ENCODE peak calls at places on chromosomes 5 and 9, in five cellular contexts. B, C, U, R and N are unnamed samples.

GRCh38 chr9:101586651-101587050 is 8.1 kb downstream of the PPP3R2 start:
- DNase-seq in U (no peak), B (no peak), C (no peak), R (no peak), N (no peak)

GRCh38 chr5:75601567-75601966 is 9.7 kb upstream of the ANKDD1B start:
- DNase-seq in B (no peak), R (no peak), C (no peak), U (no peak), N (no peak)

GRCh38 chr5:132860742-132861141 is 5.5 kb downstream of the GDF9 start:
- DNase-seq in R (no peak), C (no peak), U (no peak), B (no peak), N (no peak)

GRCh38 chr5:1555808-1556681 is 32.3 kb upstream of the LPCAT1 start:
- DNase-seq in R (no peak), B (no peak), C (no peak), U (peak), N (no peak)

GRCh38 chr5:172502410-172502809 is 48.1 kb upstream of the SH3PXD2B start:
- DNase-seq in C (no peak), R (no peak), U (no peak), B (no peak), N (no peak)

GRCh38 chr5:135195267-135195603 is 161.2 kb upstream of the PITX1 start:
- DNase-seq in U (no peak), C (no peak), B (no peak), R (no peak), N (no peak)

GRCh38 chr5:131081371-131081770 is 83.7 kb downstream of the HINT1 start:
- DNase-seq in U (no peak), R (no peak), B (no peak), C (no peak), N (no peak)

GRCh38 chr5:160485364-160486010 is 63.8 kb downstream of the PTTG1 start:
- DNase-seq in U (no peak), R (no peak), B (no peak), C (no peak), N (no peak)

GRCh38 chr5:75616961-75617660 is 5.9 kb downstream of the ANKDD1B start:
- DNase-seq in B (no peak), U (no peak), C (no peak), R (no peak), N (no peak)

GRCh38 chr5:145531038-145531734 is 304.0 kb downstream of the PRELID2 start:
- DNase-seq in C (no peak), U (no peak), B (no peak), R (peak), N (no peak)

GRCh38 chr5:17132444-17133083 is 84.9 kb upstream of the BASP1 start:
- DNase-seq in B (no peak), C (no peak), R (peak), U (no peak), N (no peak)

GRCh38 chr5:54671111-54671531 is 153.6 kb downstream of the SNX18 start:
- DNase-seq in B (no peak), R (peak), U (no peak), C (no peak), N (no peak)

GRCh38 chr5:176771102-176771845 is 39.1 kb upstream of the UNC5A start:
- DNase-seq in C (no peak), U (no peak), B (no peak), R (no peak), N (no peak)

GRCh38 chr5:67476995-67477394 is 280.4 kb upstream of the CD180 start:
- DNase-seq in C (no peak), U (no peak), B (no peak), R (no peak), N (no peak)

GRCh38 chr5:57450991-57451876 is 31.4 kb downstream of the ACTBL2 start:
- DNase-seq in R (no peak), C (no peak), U (no peak), B (no peak), N (no peak)

GRCh38 chr5:156475182-156475830 is 148.3 kb downstream of the SGCD start:
- DNase-seq in B (no peak), U (no peak), C (no peak), R (no peak), N (no peak)

GRCh38 chr5:152532714-152533113 is 127.6 kb upstream of the NMUR2 start:
- DNase-seq in C (no peak), U (no peak), B (no peak), R (peak), N (no peak)

GRCh38 chr5:2205185-2205585 is 322.5 kb upstream of the IRX4 start:
- DNase-seq in R (no peak), U (no peak), B (no peak), C (no peak), N (no peak)

GRCh38 chr5:173459225-173459624 is 131.0 kb upstream of the STC2 start:
- DNase-seq in R (no peak), C (peak), B (no peak), U (no peak), N (no peak)

GRCh38 chr9:69637801-69638200 is 34.4 kb downstream of the APBA1 start:
- DNase-seq in R (peak), B (no peak), U (no peak), C (no peak), N (no peak)

GRCh38 chr5:67160985-67161384 is 35.6 kb downstream of the CD180 start:
- DNase-seq in U (no peak), C (no peak), R (peak), B (no peak), N (no peak)

GRCh38 chr5:78467744-78468357 is 107.4 kb downstream of the SCAMP1 start:
- DNase-seq in C (no peak), U (no peak), R (peak), B (no peak), N (no peak)

GRCh38 chr5:92560698-92561361 is 1020.2 kb downstream of the NR2F1-AS1 start:
- DNase-seq in U (no peak), R (no peak), C (no peak), B (no peak), N (no peak)

GRCh38 chr5:36300927-36301540 is 668 bp downstream of the RANBP3L start:
- DNase-seq in C (no peak), R (no peak), U (peak), B (no peak), N (no peak)

GRCh38 chr9:133139246-133140173 is 18.5 kb upstream of the RALGDS start:
- DNase-seq in R (no peak), C (no peak), U (peak), B (no peak), N (no peak)

GRCh38 chr9:27395484-27395921 is 98.6 kb upstream of the EQTN start:
- DNase-seq in C (no peak), U (no peak), R (no peak), B (no peak), N (no peak)

DNA sequence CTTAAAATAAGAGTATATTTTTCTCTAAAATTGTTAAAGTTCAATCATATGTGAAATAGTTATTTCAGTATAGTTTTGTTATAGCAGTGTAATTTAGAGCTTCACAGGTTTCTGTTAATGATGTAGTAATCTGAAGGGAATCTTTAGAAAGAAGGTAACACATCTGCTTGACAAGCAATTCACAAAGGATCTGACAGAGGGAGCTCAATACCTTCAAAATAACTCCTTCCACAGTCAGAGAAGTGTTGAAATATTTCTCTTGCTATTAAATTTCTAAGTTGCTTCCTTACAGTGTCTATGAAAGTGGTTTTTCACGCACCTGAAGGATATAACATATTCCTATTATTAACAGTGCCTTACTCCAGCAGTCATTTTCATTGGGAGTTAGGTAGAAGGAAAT is 44.9 kb downstream of the SLC25A51 start:
- DNase-seq in U (no peak), C (no peak), B (no peak), R (peak), N (no peak)
- TF ChIP-seq CTCF in U (no peak), C (no peak), B (peak), R (peak), N (no peak)

GRCh38 chr5:158899201-158899600 is 200.5 kb downstream of the EBF1 start:
- DNase-seq in R (no peak), B (no peak), U (no peak), C (no peak), N (no peak)

GRCh38 chr5:158897444-158898160 is 202.1 kb downstream of the EBF1 start:
- DNase-seq in U (no peak), C (no peak), R (no peak), B (no peak), N (no peak)

GRCh38 chr5:158898185-158899177 is 201.2 kb downstream of the EBF1 start:
- DNase-seq in B (no peak), R (no peak), U (no peak), C (no peak), N (no peak)

GRCh38 chr5:158899792-158900191 is 199.9 kb downstream of the EBF1 start:
- DNase-seq in B (peak), U (no peak), C (peak), R (no peak), N (no peak)

GRCh38 chr5:158895573-158895972 is 204.1 kb downstream of the EBF1 start:
- DNase-seq in B (no peak), U (no peak), C (no peak), R (no peak), N (no peak)
- TF ChIP-seq CTCF in B (peak), U (no peak), C (no peak), R (no peak), N (no peak)

GRCh38 chr9:113309204-113309813 is 6.1 kb upstream of the RNF183 start:
- DNase-seq in B (no peak), R (peak), U (no peak), C (no peak), N (peak)
- TF ChIP-seq CTCF in B (peak), R (peak), U (peak), C (peak), N (peak)

GRCh38 chr9:6049798-6050197 is 34.4 kb upstream of the RANBP6 start:
- DNase-seq in R (no peak), U (no peak), B (no peak), C (no peak), N (no peak)
- TF ChIP-seq CTCF in R (no peak), U (no peak), B (no peak), C (peak), N (peak)

DNA sequence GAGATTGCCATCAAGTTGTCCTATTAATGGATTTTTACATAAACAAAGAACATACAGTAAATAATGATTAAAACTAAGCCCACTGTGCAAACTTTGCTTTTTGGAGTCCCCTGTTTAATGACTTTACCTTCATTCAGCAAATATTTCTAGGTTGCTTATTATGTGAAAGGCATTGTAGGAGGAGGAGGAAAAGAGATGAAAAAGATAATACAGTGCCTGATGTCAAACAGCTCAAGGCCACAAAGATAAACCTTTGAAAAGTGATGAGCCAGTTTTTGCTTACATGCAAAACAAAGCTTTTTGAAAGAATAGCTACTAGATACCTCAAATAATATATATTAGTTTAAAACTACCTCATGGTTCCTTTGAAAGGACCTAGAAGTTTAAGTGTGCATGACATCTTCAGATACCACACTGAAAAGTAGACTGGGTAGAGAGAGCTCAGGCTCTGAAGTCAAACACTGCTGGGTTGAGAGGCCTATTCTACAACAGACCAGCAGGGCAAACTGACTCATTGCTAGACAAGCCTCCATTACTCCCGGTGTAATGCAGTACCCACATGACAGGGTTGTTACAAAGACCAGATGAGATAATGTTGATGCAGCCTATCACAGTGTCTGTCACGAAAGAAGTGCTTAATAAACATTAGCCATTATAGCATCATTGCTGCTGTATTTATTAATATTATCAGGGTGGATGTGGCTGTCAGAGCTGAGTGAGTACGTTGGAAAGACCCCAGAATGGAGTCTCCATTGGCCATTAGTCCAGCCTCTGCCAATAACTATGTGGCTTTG is 11.8 kb downstream of the DEPDC1B start:
- DNase-seq in U (no peak), R (peak), B (no peak), C (no peak), N (no peak)
- TF ChIP-seq CTCF in U (no peak), R (no peak), B (no peak), C (no peak), N (peak)

GRCh38 chr9:88174324-88174723 is 36.0 kb upstream of the SPATA31C2 start:
- DNase-seq in C (no peak), B (no peak), R (no peak), U (no peak), N (no peak)
- TF ChIP-seq CTCF in C (no peak), B (no peak), R (no peak), U (no peak), N (no peak)

GRCh38 chr5:113054899-113055298 is 78.3 kb downstream of the DCP2 start:
- DNase-seq in R (no peak), B (no peak), U (no peak), C (no peak), N (no peak)

GRCh38 chr5:113050606-113051391 is 74.2 kb downstream of the DCP2 start:
- DNase-seq in B (no peak), U (no peak), R (peak), C (no peak), N (no peak)

GRCh38 chr5:113052041-113052795 is 75.6 kb downstream of the DCP2 start:
- DNase-seq in B (no peak), C (no peak), U (no peak), R (peak), N (no peak)

GRCh38 chr5:113056988-113057387 is 80.4 kb downstream of the DCP2 start:
- DNase-seq in C (no peak), R (no peak), B (no peak), U (no peak), N (no peak)

DNA sequence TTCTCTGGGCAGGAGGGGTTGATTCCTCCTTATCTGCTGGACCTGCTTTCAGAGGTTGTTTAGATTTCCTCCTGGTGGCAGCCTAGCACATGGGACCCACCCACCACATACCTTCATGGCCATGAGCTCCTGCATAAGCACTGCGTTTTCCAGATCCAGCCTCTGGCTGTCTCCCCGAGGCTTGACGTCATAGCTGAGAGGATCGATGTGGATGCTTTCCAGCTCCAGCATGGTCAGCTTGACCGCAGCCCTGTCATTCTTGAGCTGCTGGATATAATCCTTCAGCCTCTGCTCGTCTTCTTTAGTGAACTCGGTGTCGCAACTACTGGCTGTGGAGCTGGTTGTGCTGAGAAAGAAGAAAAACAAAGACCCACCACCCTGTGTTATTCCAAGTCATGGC is 77.0 kb downstream of the DCP2 start:
- DNase-seq in B (no peak), R (no peak), U (no peak), C (no peak), N (no peak)
- TF ChIP-seq CTCF in B (no peak), R (no peak), U (no peak), C (no peak), N (no peak)

GRCh38 chr5:163459888-163460561 is at the start of gene NUDCD2:
- DNase-seq in U (peak), C (peak), B (peak), R (peak), N (peak)
- TF ChIP-seq CTCF in U (no peak), C (peak), B (peak), R (no peak), N (peak)

GRCh38 chr9:82101475-82101874 is 112.9 kb downstream of the SPATA31D1 start:
- DNase-seq in B (no peak), R (no peak), C (no peak), U (no peak), N (no peak)
- TF ChIP-seq CTCF in B (no peak), R (no peak), C (no peak), U (no peak), N (no peak)

GRCh38 chr9:135665795-135666189 is 2.7 kb downstream of the LCN9 start:
- DNase-seq in R (no peak), C (peak), U (peak), B (no peak), N (peak)
- TF ChIP-seq CTCF in R (no peak), C (no peak), U (no peak), B (no peak), N (no peak)